ENCODE peak calls at places on chromosome X, in eight cellular contexts. One of them, this sample, is unnamed.

GRCh38 chrX:1555370-1555769 is 18.4 kb upstream of the P2RY8 start:
- DNase-seq in astrocyte of the spinal cord: no peak
- DNase-seq in GM23338: no peak
- DNase-seq in right lobe of liver: no peak
- DNase-seq in lower lobe of right lung: no peak
- DNase-seq in endothelial cell of umbilical vein: no peak
- DNase-seq in IMR-90: no peak
- DNase-seq in neural progenitor cell: no peak
- DNase-seq in this sample: no peak

GRCh38 chrX:64334467-64334866 is 60.8 kb downstream of the MTMR8 start:
- DNase-seq in astrocyte of the spinal cord: no peak
- DNase-seq in GM23338: no peak
- DNase-seq in right lobe of liver: no peak
- DNase-seq in lower lobe of right lung: no peak
- DNase-seq in endothelial cell of umbilical vein: no peak
- DNase-seq in IMR-90: no peak
- DNase-seq in neural progenitor cell: peak
- DNase-seq in this sample: no peak

GRCh38 chrX:344371-344901 is 25.8 kb upstream of the GTPBP6 start:
- DNase-seq in astrocyte of the spinal cord: no peak
- DNase-seq in GM23338: no peak
- DNase-seq in right lobe of liver: peak
- DNase-seq in lower lobe of right lung: peak
- DNase-seq in endothelial cell of umbilical vein: no peak
- DNase-seq in IMR-90: no peak
- DNase-seq in neural progenitor cell: no peak
- DNase-seq in this sample: no peak

GRCh38 chrX:24838624-24839023 is 144.9 kb downstream of the POLA1 start:
- DNase-seq in astrocyte of the spinal cord: peak
- DNase-seq in GM23338: peak
- DNase-seq in right lobe of liver: no peak
- DNase-seq in lower lobe of right lung: no peak
- DNase-seq in endothelial cell of umbilical vein: peak
- DNase-seq in IMR-90: peak
- DNase-seq in neural progenitor cell: peak
- DNase-seq in this sample: peak

GRCh38 chrX:74291964-74292891 is 11.8 kb upstream of the ZCCHC13 start:
- DNase-seq in astrocyte of the spinal cord: peak
- DNase-seq in GM23338: peak
- DNase-seq in right lobe of liver: peak
- DNase-seq in lower lobe of right lung: peak
- DNase-seq in endothelial cell of umbilical vein: peak
- DNase-seq in IMR-90: peak
- DNase-seq in neural progenitor cell: peak
- DNase-seq in this sample: peak

GRCh38 chrX:30283456-30284200 is 25.6 kb downstream of the NR0B1 start:
- DNase-seq in astrocyte of the spinal cord: peak
- DNase-seq in GM23338: peak
- DNase-seq in right lobe of liver: no peak
- DNase-seq in lower lobe of right lung: no peak
- DNase-seq in endothelial cell of umbilical vein: peak
- DNase-seq in IMR-90: peak
- DNase-seq in neural progenitor cell: no peak
- DNase-seq in this sample: peak

GRCh38 chrX:104567506-104567905 is 1.5 kb downstream of the IL1RAPL2 start:
- DNase-seq in astrocyte of the spinal cord: no peak
- DNase-seq in GM23338: no peak
- DNase-seq in right lobe of liver: no peak
- DNase-seq in lower lobe of right lung: no peak
- DNase-seq in endothelial cell of umbilical vein: no peak
- DNase-seq in IMR-90: no peak
- DNase-seq in neural progenitor cell: no peak
- DNase-seq in this sample: no peak

GRCh38 chrX:153469811-153470410 is 465 bp downstream of the HAUS7 start:
- DNase-seq in astrocyte of the spinal cord: peak
- DNase-seq in GM23338: peak
- DNase-seq in right lobe of liver: no peak
- DNase-seq in lower lobe of right lung: no peak
- DNase-seq in endothelial cell of umbilical vein: peak
- DNase-seq in IMR-90: peak
- DNase-seq in neural progenitor cell: peak
- DNase-seq in this sample: peak

GRCh38 chrX:31021537-31021936 is 50.3 kb downstream of the FTHL17 start:
- DNase-seq in astrocyte of the spinal cord: no peak
- DNase-seq in GM23338: no peak
- DNase-seq in right lobe of liver: no peak
- DNase-seq in lower lobe of right lung: no peak
- DNase-seq in endothelial cell of umbilical vein: no peak
- DNase-seq in IMR-90: no peak
- DNase-seq in neural progenitor cell: no peak
- DNase-seq in this sample: no peak

GRCh38 chrX:134737061-134737460 is 78.8 kb upstream of the PLAC1 start:
- DNase-seq in astrocyte of the spinal cord: no peak
- DNase-seq in GM23338: no peak
- DNase-seq in right lobe of liver: no peak
- DNase-seq in lower lobe of right lung: no peak
- DNase-seq in endothelial cell of umbilical vein: peak
- DNase-seq in IMR-90: peak
- DNase-seq in neural progenitor cell: no peak
- DNase-seq in this sample: peak

GRCh38 chrX:119753639-119754257 is 4.6 kb upstream of the SOWAHD start:
- DNase-seq in astrocyte of the spinal cord: peak
- DNase-seq in GM23338: peak
- DNase-seq in right lobe of liver: no peak
- DNase-seq in lower lobe of right lung: no peak
- DNase-seq in endothelial cell of umbilical vein: peak
- DNase-seq in IMR-90: peak
- DNase-seq in neural progenitor cell: peak
- DNase-seq in this sample: peak

GRCh38 chrX:5876984-5877655 is 351.5 kb downstream of the NLGN4X start:
- DNase-seq in astrocyte of the spinal cord: peak
- DNase-seq in GM23338: peak
- DNase-seq in right lobe of liver: no peak
- DNase-seq in lower lobe of right lung: no peak
- DNase-seq in endothelial cell of umbilical vein: no peak
- DNase-seq in IMR-90: no peak
- DNase-seq in neural progenitor cell: peak
- DNase-seq in this sample: peak

GRCh38 chrX:113651306-113651705 is 810.7 kb upstream of the AMOT start:
- DNase-seq in astrocyte of the spinal cord: no peak
- DNase-seq in GM23338: no peak
- DNase-seq in right lobe of liver: no peak
- DNase-seq in lower lobe of right lung: no peak
- DNase-seq in endothelial cell of umbilical vein: no peak
- DNase-seq in IMR-90: no peak
- DNase-seq in neural progenitor cell: no peak
- DNase-seq in this sample: no peak

GRCh38 chrX:19563746-19564145 is 48.4 kb upstream of the MAP3K15 start:
- DNase-seq in astrocyte of the spinal cord: no peak
- DNase-seq in GM23338: no peak
- DNase-seq in right lobe of liver: no peak
- DNase-seq in lower lobe of right lung: no peak
- DNase-seq in endothelial cell of umbilical vein: no peak
- DNase-seq in IMR-90: no peak
- DNase-seq in neural progenitor cell: no peak
- DNase-seq in this sample: no peak

GRCh38 chrX:134512566-134512965 is 52.6 kb downstream of the HPRT1 start:
- DNase-seq in astrocyte of the spinal cord: peak
- DNase-seq in GM23338: peak
- DNase-seq in right lobe of liver: no peak
- DNase-seq in lower lobe of right lung: no peak
- DNase-seq in endothelial cell of umbilical vein: peak
- DNase-seq in IMR-90: peak
- DNase-seq in neural progenitor cell: no peak
- DNase-seq in this sample: peak

GRCh38 chrX:71944369-71944768 is 33.7 kb downstream of the NHSL2 start:
- DNase-seq in astrocyte of the spinal cord: no peak
- DNase-seq in GM23338: no peak
- DNase-seq in right lobe of liver: no peak
- DNase-seq in lower lobe of right lung: no peak
- DNase-seq in endothelial cell of umbilical vein: no peak
- DNase-seq in IMR-90: no peak
- DNase-seq in neural progenitor cell: no peak
- DNase-seq in this sample: no peak

GRCh38 chrX:12946406-12946805 is 28.5 kb upstream of the TMSB4X start:
- DNase-seq in astrocyte of the spinal cord: no peak
- DNase-seq in GM23338: no peak
- DNase-seq in right lobe of liver: no peak
- DNase-seq in lower lobe of right lung: no peak
- DNase-seq in endothelial cell of umbilical vein: no peak
- DNase-seq in IMR-90: no peak
- DNase-seq in neural progenitor cell: peak
- DNase-seq in this sample: no peak

GRCh38 chrX:115459883-115460564 is 101.0 kb upstream of the PLS3 start:
- DNase-seq in astrocyte of the spinal cord: no peak
- DNase-seq in GM23338: no peak
- DNase-seq in right lobe of liver: no peak
- DNase-seq in lower lobe of right lung: no peak
- DNase-seq in endothelial cell of umbilical vein: no peak
- DNase-seq in IMR-90: peak
- DNase-seq in neural progenitor cell: no peak
- DNase-seq in this sample: no peak

GRCh38 chrX:140509468-140510305 is 4.8 kb upstream of the SOX3 start:
- DNase-seq in astrocyte of the spinal cord: no peak
- DNase-seq in GM23338: peak
- DNase-seq in right lobe of liver: no peak
- DNase-seq in lower lobe of right lung: no peak
- DNase-seq in endothelial cell of umbilical vein: no peak
- DNase-seq in IMR-90: no peak
- DNase-seq in neural progenitor cell: peak
- DNase-seq in this sample: no peak

GRCh38 chrX:47751670-47752069 is 85.0 kb upstream of the ZNF81 start:
- DNase-seq in astrocyte of the spinal cord: no peak
- DNase-seq in GM23338: peak
- DNase-seq in right lobe of liver: peak
- DNase-seq in lower lobe of right lung: peak
- DNase-seq in endothelial cell of umbilical vein: no peak
- DNase-seq in IMR-90: no peak
- DNase-seq in neural progenitor cell: peak
- DNase-seq in this sample: peak

GRCh38 chrX:33336783-33337182 is 125.4 kb upstream of the DMD start:
- DNase-seq in astrocyte of the spinal cord: peak
- DNase-seq in GM23338: peak
- DNase-seq in right lobe of liver: no peak
- DNase-seq in lower lobe of right lung: no peak
- DNase-seq in endothelial cell of umbilical vein: peak
- DNase-seq in IMR-90: peak
- DNase-seq in neural progenitor cell: peak
- DNase-seq in this sample: peak

GRCh38 chrX:66074920-66075879 is 35.3 kb upstream of the VSIG4 start:
- DNase-seq in astrocyte of the spinal cord: no peak
- DNase-seq in GM23338: no peak
- DNase-seq in right lobe of liver: no peak
- DNase-seq in lower lobe of right lung: peak
- DNase-seq in endothelial cell of umbilical vein: no peak
- DNase-seq in IMR-90: no peak
- DNase-seq in neural progenitor cell: no peak
- DNase-seq in this sample: peak

GRCh38 chrX:101787934-101788333 is 128.3 kb upstream of the ARMCX2 start:
- DNase-seq in astrocyte of the spinal cord: no peak
- DNase-seq in GM23338: peak
- DNase-seq in right lobe of liver: no peak
- DNase-seq in lower lobe of right lung: no peak
- DNase-seq in endothelial cell of umbilical vein: no peak
- DNase-seq in IMR-90: no peak
- DNase-seq in neural progenitor cell: no peak
- DNase-seq in this sample: no peak

GRCh38 chrX:38806054-38806389 is 4.8 kb downstream of the MID1IP1 start:
- DNase-seq in astrocyte of the spinal cord: no peak
- DNase-seq in GM23338: no peak
- DNase-seq in right lobe of liver: no peak
- DNase-seq in lower lobe of right lung: no peak
- DNase-seq in endothelial cell of umbilical vein: no peak
- DNase-seq in IMR-90: no peak
- DNase-seq in neural progenitor cell: no peak
- DNase-seq in this sample: no peak

GRCh38 chrX:93422693-93423092 is 250.7 kb downstream of the NAP1L3 start:
- DNase-seq in astrocyte of the spinal cord: no peak
- DNase-seq in GM23338: peak
- DNase-seq in right lobe of liver: no peak
- DNase-seq in lower lobe of right lung: no peak
- DNase-seq in endothelial cell of umbilical vein: no peak
- DNase-seq in IMR-90: peak
- DNase-seq in neural progenitor cell: peak
- DNase-seq in this sample: peak
- TF ChIP-seq CTCF in astrocyte of the spinal cord: peak
- TF ChIP-seq CTCF in GM23338: peak
- TF ChIP-seq CTCF in right lobe of liver: peak
- TF ChIP-seq CTCF in lower lobe of right lung: peak
- TF ChIP-seq CTCF in endothelial cell of umbilical vein: no peak
- TF ChIP-seq CTCF in IMR-90: peak
- TF ChIP-seq CTCF in neural progenitor cell: peak
- TF ChIP-seq CTCF in this sample: peak

GRCh38 chrX:102958794-102959193 is 21.7 kb downstream of the RAB40AL start:
- DNase-seq in astrocyte of the spinal cord: no peak
- DNase-seq in GM23338: no peak
- DNase-seq in right lobe of liver: no peak
- DNase-seq in lower lobe of right lung: no peak
- DNase-seq in endothelial cell of umbilical vein: no peak
- DNase-seq in IMR-90: no peak
- DNase-seq in neural progenitor cell: no peak
- DNase-seq in this sample: no peak
- TF ChIP-seq CTCF in astrocyte of the spinal cord: no peak
- TF ChIP-seq CTCF in GM23338: no peak
- TF ChIP-seq CTCF in right lobe of liver: no peak
- TF ChIP-seq CTCF in lower lobe of right lung: no peak
- TF ChIP-seq CTCF in endothelial cell of umbilical vein: no peak
- TF ChIP-seq CTCF in IMR-90: no peak
- TF ChIP-seq CTCF in neural progenitor cell: no peak
- TF ChIP-seq CTCF in this sample: no peak

DNA sequence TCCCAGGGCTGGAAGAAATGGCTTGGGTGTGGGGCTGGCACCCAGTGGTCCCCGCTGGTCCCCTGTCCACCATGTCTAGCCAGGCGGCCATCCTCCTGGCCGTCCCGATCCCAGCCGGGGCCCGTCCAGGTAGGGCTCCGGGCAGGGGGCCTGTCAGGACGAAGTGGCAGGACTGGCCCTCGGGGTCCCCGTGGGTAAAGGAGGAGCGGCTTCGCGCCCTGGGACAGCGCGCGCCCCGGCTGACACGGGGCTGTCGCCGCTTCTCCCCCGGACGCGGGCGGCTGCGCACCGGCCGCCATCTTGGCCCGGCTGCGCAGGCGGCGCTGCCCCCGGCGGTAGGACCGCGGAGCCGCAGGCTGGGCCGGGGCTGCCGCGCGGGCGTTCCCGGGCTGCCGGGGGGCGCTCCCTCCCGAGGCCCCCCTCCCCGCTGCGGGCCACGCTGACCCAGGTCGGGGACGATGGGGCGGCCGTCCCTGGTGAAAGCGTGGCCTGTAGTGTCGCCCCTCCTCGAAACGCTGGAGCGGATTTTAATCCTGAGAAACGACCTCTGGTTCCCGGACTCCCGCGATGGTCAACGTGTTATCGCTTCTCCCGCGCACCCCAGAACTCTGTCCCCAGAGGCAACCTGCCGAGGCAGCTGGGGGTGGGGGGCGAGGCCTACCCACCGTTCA is 60.4 kb upstream of the BCOR start:
- DNase-seq in astrocyte of the spinal cord: no peak
- DNase-seq in GM23338: peak
- DNase-seq in right lobe of liver: peak
- DNase-seq in lower lobe of right lung: peak
- DNase-seq in endothelial cell of umbilical vein: no peak
- DNase-seq in IMR-90: peak
- DNase-seq in neural progenitor cell: peak
- DNase-seq in this sample: no peak
- TF ChIP-seq CTCF in astrocyte of the spinal cord: peak
- TF ChIP-seq CTCF in GM23338: no peak
- TF ChIP-seq CTCF in right lobe of liver: peak
- TF ChIP-seq CTCF in lower lobe of right lung: peak
- TF ChIP-seq CTCF in endothelial cell of umbilical vein: peak
- TF ChIP-seq CTCF in IMR-90: peak
- TF ChIP-seq CTCF in neural progenitor cell: peak
- TF ChIP-seq CTCF in this sample: no peak

GRCh38 chrX:136711147-136711546 is 63.2 kb downstream of the CD40LG start:
- DNase-seq in astrocyte of the spinal cord: peak
- DNase-seq in GM23338: peak
- DNase-seq in right lobe of liver: no peak
- DNase-seq in lower lobe of right lung: peak
- DNase-seq in endothelial cell of umbilical vein: peak
- DNase-seq in IMR-90: peak
- DNase-seq in neural progenitor cell: peak
- DNase-seq in this sample: peak
- TF ChIP-seq CTCF in astrocyte of the spinal cord: peak
- TF ChIP-seq CTCF in GM23338: peak
- TF ChIP-seq CTCF in right lobe of liver: peak
- TF ChIP-seq CTCF in lower lobe of right lung: peak
- TF ChIP-seq CTCF in endothelial cell of umbilical vein: peak
- TF ChIP-seq CTCF in IMR-90: peak
- TF ChIP-seq CTCF in neural progenitor cell: peak
- TF ChIP-seq CTCF in this sample: peak